ENCODE peak calls at places on chromosome X, in four cellular contexts. P is glutamatergic neuron, W is ELR, M is PC-3. L is an unnamed sample.

GRCh38 chrX:135421537-135421931 is 210 bp upstream of the SMIM10L2A start:
- DNase-seq in W (peak; percentile 42), P (peak; percentile 89), M (peak; percentile 77), L (peak; percentile 47)

GRCh38 chrX:107718156-107718621 is 57.4 kb downstream of the TSC22D3 start:
- DNase-seq in W (peak; percentile 79), P (peak; percentile 74), M (peak; percentile 89), L (no peak)

GRCh38 chrX:71536285-71536684 is 3.4 kb downstream of the OGT start:
- DNase-seq in W (no peak), P (no peak), M (no peak), L (no peak)

GRCh38 chrX:22627576-22627975 is 354.9 kb downstream of the CBLL2 start:
- DNase-seq in P (no peak), W (no peak), M (no peak), L (no peak)

GRCh38 chrX:47217121-47217851 is 1.2 kb upstream of the CDK16 start:
- DNase-seq in M (peak; percentile 75), P (no peak), W (peak; percentile 90), L (no peak)

GRCh38 chrX:3743821-3744439 is 30.5 kb upstream of the PRKX start:
- DNase-seq in W (no peak), M (no peak), P (no peak), L (no peak)

GRCh38 chrX:41009816-41010187 is 75.4 kb upstream of the USP9X start:
- DNase-seq in P (no peak), W (no peak), M (no peak), L (no peak)

GRCh38 chrX:69372435-69372834 is 131.7 kb upstream of the NALF2 start:
- DNase-seq in P (no peak), M (no peak), W (no peak), L (no peak)

GRCh38 chrX:133640161-133641015 is 225.1 kb upstream of the GPC4 start:
- DNase-seq in W (no peak), M (peak; percentile 58), P (no peak), L (no peak)

GRCh38 chrX:27966492-27966891 is 14.8 kb downstream of the DCAF8L1 start:
- DNase-seq in P (no peak), M (peak; percentile 62), W (no peak), L (no peak)

GRCh38 chrX:46572295-46572936 is 1.1 kb upstream of the CHST7 start:
- DNase-seq in P (no peak), W (peak; percentile 11), M (no peak), L (no peak)

GRCh38 chrX:113906168-113906567 is 677.7 kb upstream of the HTR2C start:
- DNase-seq in P (no peak), M (no peak), W (no peak), L (no peak)

GRCh38 chrX:30308263-30309138 is 689 bp downstream of the NR0B1 start:
- DNase-seq in P (peak; percentile 37), M (no peak), W (no peak), L (peak; percentile 6)

GRCh38 chrX:69173906-69174305 is 8.7 kb upstream of the PJA1 start:
- DNase-seq in W (no peak), P (peak; percentile 32), M (no peak), L (no peak)

GRCh38 chrX:139204903-139205667 is 325.5 kb upstream of the F9 start:
- DNase-seq in W (peak; percentile 13), P (peak; percentile 49), M (peak; percentile 58), L (peak; percentile 10)

GRCh38 chrX:153911798-153912197 is 7.3 kb downstream of the AVPR2 start:
- DNase-seq in P (no peak), M (no peak), W (no peak), L (no peak)

GRCh38 chrX:134631404-134632346 is 26.6 kb downstream of the PLAC1 start:
- DNase-seq in M (no peak), P (no peak), W (no peak), L (no peak)

GRCh38 chrX:135435139-135435922 is 13.6 kb downstream of the SMIM10L2A start:
- DNase-seq in M (no peak), W (no peak), P (no peak), L (no peak)

GRCh38 chrX:41412261-41413167 is 34.6 kb upstream of the NYX start:
- DNase-seq in P (no peak), W (no peak), M (no peak), L (no peak)

GRCh38 chrX:9560219-9560618 is 95.4 kb downstream of the TBL1X start:
- DNase-seq in P (no peak), M (no peak), W (no peak), L (no peak)

GRCh38 chrX:46610070-46610658 is 36.6 kb downstream of the CHST7 start:
- DNase-seq in P (no peak), W (no peak), M (no peak), L (no peak)

GRCh38 chrX:128931071-128931470 is 592.2 kb downstream of the SMARCA1 start:
- DNase-seq in W (no peak), M (no peak), P (no peak), L (no peak)

GRCh38 chrX:76279007-76279406 is 106.1 kb downstream of the PBDC1 start:
- DNase-seq in M (peak; percentile 67), P (peak; percentile 35), W (peak; percentile 34), L (peak; percentile 2)

GRCh38 chrX:153687121-153688039 is at the start of gene SLC6A8:
- DNase-seq in M (peak; percentile 61), W (peak; percentile 72), P (peak; percentile 77), L (no peak)

GRCh38 chrX:33726281-33727160 is 405.6 kb downstream of the FAM47A start:
- DNase-seq in W (no peak), P (no peak), M (no peak), L (no peak)

GRCh38 chrX:37905436-37906147 is 58.2 kb upstream of the DYNLT3 start:
- DNase-seq in M (no peak), P (peak; percentile 38), W (peak; percentile 51), L (no peak)

GRCh38 chrX:80876877-80877276 is 67.2 kb upstream of the BRWD3 start:
- DNase-seq in W (peak; percentile 40), M (peak; percentile 56), P (no peak), L (no peak)

GRCh38 chrX:113548308-113549015 is 707.8 kb upstream of the AMOT start:
- DNase-seq in W (no peak), P (no peak), M (no peak), L (no peak)

GRCh38 chrX:22424919-22425318 is 152.2 kb downstream of the CBLL2 start:
- DNase-seq in W (no peak), M (peak; percentile 35), P (no peak), L (no peak)

GRCh38 chrX:149453030-149453429 is 52.1 kb downstream of the IDS start:
- DNase-seq in W (peak; percentile 72), P (no peak), M (peak; percentile 46), L (no peak)

GRCh38 chrX:964831-965416 is 247.5 kb downstream of the CRLF2 start:
- DNase-seq in P (no peak), W (no peak), M (no peak), L (no peak)

GRCh38 chrX:131572372-131573014 is 28.6 kb downstream of the OR13H1 start:
- DNase-seq in W (no peak), M (peak; percentile 68), P (no peak), L (no peak)